ENCODE peak calls at places on chromosomes 7 and 10, in nine cellular contexts. One of them, this sample, is unnamed.
A peak's percentile ranks its signal among the peaks of the same experiment; 100 is the strongest.

GRCh38 chr10:43573250-43574034 is 974 bp downstream of the ZNF239 start:
- DNase-seq in CD8-positive, alpha-beta memory T cell: no peak
- DNase-seq in astrocyte of the cerebellum: no peak
- DNase-seq in cardiac septum: no peak
- DNase-seq in endothelial cell of umbilical vein: no peak
- DNase-seq in GM04504: no peak
- DNase-seq in iPS DF 19.7: no peak
- DNase-seq in AG09309: no peak
- DNase-seq in non-pigmented ciliary epithelial cell: no peak
- DNase-seq in this sample: no peak

GRCh38 chr10:63719174-63719856 is 198.1 kb downstream of the REEP3 start:
- DNase-seq in iPS DF 19.7: no peak
- DNase-seq in astrocyte of the cerebellum: no peak
- DNase-seq in non-pigmented ciliary epithelial cell: no peak
- DNase-seq in AG09309: no peak
- DNase-seq in cardiac septum: no peak
- DNase-seq in GM04504: no peak
- DNase-seq in endothelial cell of umbilical vein: no peak
- DNase-seq in CD8-positive, alpha-beta memory T cell: no peak
- DNase-seq in this sample: no peak

GRCh38 chr7:108613147-108613948 is 43.7 kb downstream of the DNAJB9 start:
- DNase-seq in GM04504: peak; percentile 10
- DNase-seq in non-pigmented ciliary epithelial cell: no peak
- DNase-seq in cardiac septum: no peak
- DNase-seq in iPS DF 19.7: no peak
- DNase-seq in AG09309: peak; percentile 4
- DNase-seq in astrocyte of the cerebellum: peak; percentile 26
- DNase-seq in CD8-positive, alpha-beta memory T cell: no peak
- DNase-seq in endothelial cell of umbilical vein: peak; percentile 59
- DNase-seq in this sample: peak; percentile 47

GRCh38 chr7:18940577-18941134 is 176.8 kb downstream of the TWIST1 start:
- DNase-seq in CD8-positive, alpha-beta memory T cell: no peak
- DNase-seq in GM04504: no peak
- DNase-seq in cardiac septum: no peak
- DNase-seq in non-pigmented ciliary epithelial cell: no peak
- DNase-seq in endothelial cell of umbilical vein: no peak
- DNase-seq in AG09309: no peak
- DNase-seq in astrocyte of the cerebellum: no peak
- DNase-seq in iPS DF 19.7: peak; percentile 45
- DNase-seq in this sample: no peak

GRCh38 chr7:101590663-101591435 is 38.2 kb downstream of the MYL10 start:
- DNase-seq in endothelial cell of umbilical vein: no peak
- DNase-seq in iPS DF 19.7: no peak
- DNase-seq in CD8-positive, alpha-beta memory T cell: no peak
- DNase-seq in cardiac septum: no peak
- DNase-seq in astrocyte of the cerebellum: no peak
- DNase-seq in non-pigmented ciliary epithelial cell: no peak
- DNase-seq in AG09309: no peak
- DNase-seq in GM04504: no peak
- DNase-seq in this sample: no peak

GRCh38 chr7:371119-371778 is 81.3 kb downstream of the FOXL3 start:
- DNase-seq in CD8-positive, alpha-beta memory T cell: no peak
- DNase-seq in endothelial cell of umbilical vein: no peak
- DNase-seq in cardiac septum: peak; percentile 68
- DNase-seq in GM04504: no peak
- DNase-seq in iPS DF 19.7: no peak
- DNase-seq in astrocyte of the cerebellum: no peak
- DNase-seq in non-pigmented ciliary epithelial cell: no peak
- DNase-seq in AG09309: no peak
- DNase-seq in this sample: no peak

GRCh38 chr10:120887482-120887881 is 36.3 kb downstream of the WDR11 start:
- DNase-seq in endothelial cell of umbilical vein: no peak
- DNase-seq in non-pigmented ciliary epithelial cell: no peak
- DNase-seq in cardiac septum: no peak
- DNase-seq in CD8-positive, alpha-beta memory T cell: no peak
- DNase-seq in GM04504: no peak
- DNase-seq in astrocyte of the cerebellum: no peak
- DNase-seq in AG09309: no peak
- DNase-seq in iPS DF 19.7: no peak
- DNase-seq in this sample: no peak

GRCh38 chr10:95508730-95509129 is 52.4 kb downstream of the SORBS1 start:
- DNase-seq in endothelial cell of umbilical vein: peak; percentile 82
- DNase-seq in cardiac septum: no peak
- DNase-seq in CD8-positive, alpha-beta memory T cell: no peak
- DNase-seq in AG09309: no peak
- DNase-seq in astrocyte of the cerebellum: no peak
- DNase-seq in iPS DF 19.7: no peak
- DNase-seq in non-pigmented ciliary epithelial cell: no peak
- DNase-seq in GM04504: no peak
- DNase-seq in this sample: no peak

GRCh38 chr7:30406664-30407425 is 71.7 kb downstream of the NOD1 start:
- DNase-seq in AG09309: peak; percentile 32
- DNase-seq in non-pigmented ciliary epithelial cell: no peak
- DNase-seq in CD8-positive, alpha-beta memory T cell: no peak
- DNase-seq in cardiac septum: no peak
- DNase-seq in iPS DF 19.7: no peak
- DNase-seq in astrocyte of the cerebellum: no peak
- DNase-seq in endothelial cell of umbilical vein: no peak
- DNase-seq in GM04504: no peak
- DNase-seq in this sample: no peak

GRCh38 chr10:88791924-88792323 is 10.6 kb upstream of the LIPM start:
- DNase-seq in AG09309: no peak
- DNase-seq in non-pigmented ciliary epithelial cell: no peak
- DNase-seq in endothelial cell of umbilical vein: peak; percentile 33
- DNase-seq in GM04504: no peak
- DNase-seq in astrocyte of the cerebellum: no peak
- DNase-seq in iPS DF 19.7: peak; percentile 47
- DNase-seq in CD8-positive, alpha-beta memory T cell: no peak
- DNase-seq in cardiac septum: no peak
- DNase-seq in this sample: no peak

GRCh38 chr10:125559210-125559609 is 123.8 kb downstream of the TEX36 start:
- DNase-seq in AG09309: no peak
- DNase-seq in cardiac septum: no peak
- DNase-seq in astrocyte of the cerebellum: no peak
- DNase-seq in iPS DF 19.7: no peak
- DNase-seq in non-pigmented ciliary epithelial cell: no peak
- DNase-seq in CD8-positive, alpha-beta memory T cell: no peak
- DNase-seq in GM04504: no peak
- DNase-seq in endothelial cell of umbilical vein: no peak
- DNase-seq in this sample: no peak

GRCh38 chr10:51312817-51313216 is 238.5 kb downstream of the PRKG1 start:
- DNase-seq in astrocyte of the cerebellum: no peak
- DNase-seq in GM04504: no peak
- DNase-seq in non-pigmented ciliary epithelial cell: no peak
- DNase-seq in iPS DF 19.7: no peak
- DNase-seq in CD8-positive, alpha-beta memory T cell: no peak
- DNase-seq in cardiac septum: no peak
- DNase-seq in AG09309: no peak
- DNase-seq in endothelial cell of umbilical vein: no peak
- DNase-seq in this sample: no peak

GRCh38 chr7:135584362-135585353 is 26.9 kb downstream of the NUP205 start:
- DNase-seq in AG09309: no peak
- DNase-seq in endothelial cell of umbilical vein: no peak
- DNase-seq in cardiac septum: no peak
- DNase-seq in astrocyte of the cerebellum: no peak
- DNase-seq in CD8-positive, alpha-beta memory T cell: no peak
- DNase-seq in iPS DF 19.7: no peak
- DNase-seq in non-pigmented ciliary epithelial cell: no peak
- DNase-seq in GM04504: no peak
- DNase-seq in this sample: no peak

GRCh38 chr7:150649084-150649385 is 16.9 kb upstream of the GIMAP6 start:
- DNase-seq in non-pigmented ciliary epithelial cell: no peak
- DNase-seq in GM04504: no peak
- DNase-seq in iPS DF 19.7: no peak
- DNase-seq in cardiac septum: no peak
- DNase-seq in endothelial cell of umbilical vein: no peak
- DNase-seq in astrocyte of the cerebellum: no peak
- DNase-seq in CD8-positive, alpha-beta memory T cell: no peak
- DNase-seq in AG09309: no peak
- DNase-seq in this sample: no peak

GRCh38 chr7:127976056-127976455 is 55.2 kb downstream of the LRRC4 start:
- DNase-seq in endothelial cell of umbilical vein: no peak
- DNase-seq in GM04504: no peak
- DNase-seq in AG09309: no peak
- DNase-seq in non-pigmented ciliary epithelial cell: no peak
- DNase-seq in cardiac septum: no peak
- DNase-seq in iPS DF 19.7: no peak
- DNase-seq in CD8-positive, alpha-beta memory T cell: no peak
- DNase-seq in astrocyte of the cerebellum: no peak
- DNase-seq in this sample: no peak

GRCh38 chr10:79084012-79084971 is 15.5 kb downstream of the ZMIZ1 start:
- DNase-seq in AG09309: peak; percentile 47
- DNase-seq in GM04504: peak; percentile 84
- DNase-seq in non-pigmented ciliary epithelial cell: no peak
- DNase-seq in CD8-positive, alpha-beta memory T cell: no peak
- DNase-seq in cardiac septum: peak; percentile 95
- DNase-seq in astrocyte of the cerebellum: no peak
- DNase-seq in endothelial cell of umbilical vein: peak; percentile 95
- DNase-seq in iPS DF 19.7: no peak
- DNase-seq in this sample: peak; percentile 18

GRCh38 chr10:90066435-90066834 is 365.0 kb downstream of the KIF20B start:
- DNase-seq in AG09309: no peak
- DNase-seq in astrocyte of the cerebellum: no peak
- DNase-seq in CD8-positive, alpha-beta memory T cell: no peak
- DNase-seq in cardiac septum: no peak
- DNase-seq in endothelial cell of umbilical vein: no peak
- DNase-seq in iPS DF 19.7: no peak
- DNase-seq in non-pigmented ciliary epithelial cell: no peak
- DNase-seq in GM04504: no peak
- DNase-seq in this sample: no peak

GRCh38 chr10:6271663-6272062 is 68.9 kb downstream of the PFKFB3 start:
- DNase-seq in non-pigmented ciliary epithelial cell: no peak
- DNase-seq in GM04504: no peak
- DNase-seq in AG09309: no peak
- DNase-seq in cardiac septum: no peak
- DNase-seq in iPS DF 19.7: no peak
- DNase-seq in astrocyte of the cerebellum: no peak
- DNase-seq in endothelial cell of umbilical vein: no peak
- DNase-seq in CD8-positive, alpha-beta memory T cell: no peak
- DNase-seq in this sample: no peak

GRCh38 chr7:70761711-70762328 is 370.1 kb upstream of the GALNT17 start:
- DNase-seq in CD8-positive, alpha-beta memory T cell: no peak
- DNase-seq in cardiac septum: no peak
- DNase-seq in GM04504: no peak
- DNase-seq in endothelial cell of umbilical vein: no peak
- DNase-seq in astrocyte of the cerebellum: no peak
- DNase-seq in AG09309: no peak
- DNase-seq in non-pigmented ciliary epithelial cell: no peak
- DNase-seq in iPS DF 19.7: no peak
- DNase-seq in this sample: no peak